ENCODE peak calls at places on chromosomes 5 and 9, in four cellular contexts. W, V, L and N are unnamed samples.

GRCh38 chr9:17906841-17907779 is 328.2 kb downstream of the SH3GL2 start:
- DNase-seq in V (no peak), W (peak; percentile 50), L (no peak), N (no peak)

GRCh38 chr5:3833566-3833965 is 237.9 kb downstream of the IRX1 start:
- DNase-seq in V (no peak), L (no peak), W (no peak), N (no peak)

GRCh38 chr5:62341783-62342475 is 35.9 kb downstream of the KIF2A start:
- DNase-seq in L (no peak), V (no peak), W (no peak), N (peak; percentile 21)

GRCh38 chr5:135156715-135157404 is 122.8 kb upstream of the PITX1 start:
- DNase-seq in V (no peak), W (no peak), L (no peak), N (no peak)

GRCh38 chr5:24167791-24168190 is 477.0 kb downstream of the CDH10 start:
- DNase-seq in V (no peak), W (no peak), L (no peak), N (no peak)

GRCh38 chr9:137971477-137972138 is 94.0 kb downstream of the CACNA1B start:
- DNase-seq in V (no peak), L (no peak), W (no peak), N (no peak)

GRCh38 chr9:108983885-108984284 is 29.4 kb downstream of the CTNNAL1 start:
- DNase-seq in W (no peak), L (no peak), V (no peak), N (no peak)

GRCh38 chr5:150057996-150058395 is 28.4 kb downstream of the CSF1R start:
- DNase-seq in L (no peak), W (no peak), V (no peak), N (no peak)

GRCh38 chr5:167934561-167934971 is 356.9 kb upstream of the WWC1 start:
- DNase-seq in V (no peak), L (peak; percentile 40), W (peak; percentile 83), N (no peak)

GRCh38 chr5:160133071-160133917 is 14.0 kb upstream of the PWWP2A start:
- DNase-seq in L (peak; percentile 31), V (no peak), W (no peak), N (peak; percentile 21)

GRCh38 chr9:100294806-100295205 is 57.9 kb downstream of the TEX10 start:
- DNase-seq in V (no peak), W (no peak), L (no peak), N (peak; percentile 46)

GRCh38 chr9:16029796-16030363 is 477.0 kb downstream of the CCDC171 start:
- DNase-seq in L (no peak), V (no peak), W (no peak), N (no peak)

GRCh38 chr5:179254638-179255271 is 90.5 kb downstream of the ADAMTS2 start:
- DNase-seq in W (no peak), L (no peak), V (no peak), N (no peak)

GRCh38 chr5:175860531-175861045 is 10.8 kb upstream of the CPLX2 start:
- DNase-seq in W (peak; percentile 6), L (no peak), V (peak; percentile 53), N (no peak)

GRCh38 chr5:174724484-174725260 is at the start of gene MSX2:
- DNase-seq in W (peak; percentile 91), L (peak; percentile 88), V (peak; percentile 88), N (peak; percentile 95)

GRCh38 chr5:174727794-174728662 is 3.6 kb downstream of the MSX2 start:
- DNase-seq in V (no peak), L (no peak), W (no peak), N (no peak)

GRCh38 chr5:174726916-174727793 is 2.8 kb downstream of the MSX2 start:
- DNase-seq in V (no peak), L (no peak), W (no peak), N (no peak)

GRCh38 chr5:174725261-174725990 is 1.0 kb downstream of the MSX2 start:
- DNase-seq in V (no peak), L (no peak), W (no peak), N (no peak)

DNA sequence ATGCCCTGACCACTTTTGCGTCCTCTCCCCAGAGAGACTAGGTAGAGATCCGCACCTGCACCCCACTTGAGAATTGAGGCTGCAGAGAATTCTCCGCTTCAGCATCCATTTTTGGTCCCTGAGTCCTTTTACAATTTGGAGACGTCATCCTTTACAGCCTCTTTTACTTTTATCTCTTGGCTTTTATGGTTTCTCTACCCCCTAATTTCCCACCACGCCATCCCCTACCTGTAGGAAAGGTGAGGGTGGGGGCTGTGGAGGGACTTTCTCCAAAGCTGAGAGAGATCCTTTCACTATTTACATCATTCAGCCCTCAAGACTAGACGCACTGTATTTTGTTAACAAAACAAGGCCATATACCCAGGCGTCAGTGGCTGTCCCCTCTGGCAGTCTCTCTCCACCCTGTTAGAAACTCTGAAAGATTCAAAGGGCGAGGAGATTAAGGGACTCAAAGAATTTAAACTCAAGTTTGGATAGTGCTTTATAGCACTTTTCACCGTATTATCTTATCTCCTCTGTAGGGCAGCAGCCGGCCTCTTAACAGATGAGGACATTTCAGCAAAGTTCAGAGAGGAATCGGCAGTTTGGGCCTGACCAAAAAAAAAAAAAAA is 1.7 kb downstream of the MSX2 start:
- DNase-seq in V (no peak), W (no peak), L (no peak), N (no peak)
- H3K4me3 ChIP-seq in V (no peak overlapping the region), W (no peak overlapping the region), L (peak overlapping the region; percentile 73), N (no peak overlapping the region)

GRCh38 chr5:102750435-102750834 is 4.7 kb upstream of the PAM start:
- DNase-seq in L (no peak), W (no peak), V (no peak), N (no peak)
- H3K9me3 ChIP-seq in L (no peaks in the 10 kb centered on the region), W (no peaks in the 10 kb centered on the region), V (no peaks in the 10 kb centered on the region), N (no peaks in the 10 kb centered on the region)

DNA sequence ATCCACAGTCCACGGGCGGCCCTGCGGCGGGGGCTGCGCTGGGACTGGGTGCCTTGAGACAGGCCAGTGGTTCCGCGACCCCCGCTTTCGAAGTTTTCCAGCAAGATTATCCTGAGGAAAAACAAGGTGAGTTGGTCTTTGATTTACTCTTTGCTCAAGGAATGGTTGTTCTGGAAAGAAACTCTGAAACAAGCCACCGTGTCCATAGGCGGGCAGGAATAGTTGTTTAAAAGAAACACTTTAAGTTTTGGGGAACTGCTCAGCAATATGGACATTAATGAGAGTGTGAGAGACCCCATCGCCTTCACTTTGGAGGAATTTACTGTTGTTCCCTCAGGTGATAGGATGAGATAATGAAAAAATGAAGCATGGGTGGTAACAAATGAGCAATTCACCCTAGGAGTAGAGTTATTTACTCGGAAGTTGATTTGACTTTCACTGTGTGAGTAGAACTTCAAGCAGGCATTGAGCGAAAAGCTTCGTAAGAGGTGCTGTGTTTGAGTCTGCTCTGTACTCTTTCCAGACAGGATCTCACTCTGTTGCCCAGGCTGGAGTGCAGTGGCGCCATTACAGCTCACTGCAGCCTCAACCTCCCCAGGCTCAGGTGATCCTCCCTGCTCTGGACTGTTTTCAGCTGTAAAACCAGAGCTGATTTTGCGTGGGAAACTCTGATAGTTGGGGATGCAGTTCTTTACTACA is 1.1 kb downstream of the DMRTA1 start:
- DNase-seq in V (peak; percentile 23), W (no peak), L (no peak), N (peak; percentile 19)
- TF ChIP-seq CTCF in V (peak; percentile 16), W (no peak), L (no peak), N (no peak)

GRCh38 chr9:125752070-125752628 is 5.0 kb downstream of the PBX3 start:
- DNase-seq in L (no peak), W (no peak), V (no peak), N (no peak)

GRCh38 chr9:125749287-125749935 is 2.2 kb downstream of the PBX3 start:
- DNase-seq in V (no peak), L (no peak), W (no peak), N (no peak)

GRCh38 chr9:125750656-125751035 is 3.5 kb downstream of the PBX3 start:
- DNase-seq in W (no peak), L (no peak), V (no peak), N (no peak)

GRCh38 chr9:125748511-125749099 is 1.4 kb downstream of the PBX3 start:
- DNase-seq in W (no peak), V (no peak), L (no peak), N (no peak)

GRCh38 chr9:125749951-125750655 is 2.9 kb downstream of the PBX3 start:
- DNase-seq in L (peak; percentile 66), W (no peak), V (no peak), N (no peak)
- H3K4me3 ChIP-seq in L (peak overlapping the region; percentile 96), W (peak overlapping the region; percentile 80), V (no peak overlapping the region), N (no peak overlapping the region)

DNA sequence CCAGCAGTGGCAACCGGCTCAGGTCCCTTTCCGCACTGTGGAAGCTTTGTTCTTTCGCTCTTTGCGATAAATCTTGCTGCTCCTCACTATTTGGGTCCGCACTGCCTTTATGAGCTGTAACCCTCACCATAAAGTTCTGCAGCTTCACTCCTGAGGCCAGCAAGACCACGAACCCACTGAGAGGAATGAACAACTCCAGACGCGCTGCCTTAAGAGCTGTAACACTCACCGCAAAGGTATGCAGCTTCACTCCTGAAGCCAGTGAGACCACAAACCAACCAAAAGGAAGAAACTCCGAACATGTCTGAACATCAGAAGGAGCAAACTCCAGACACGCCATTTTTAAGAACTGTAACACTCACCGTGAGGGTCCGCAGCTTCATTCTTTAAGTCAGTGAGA is 103.5 kb downstream of the GLIS3 start:
- DNase-seq in V (no peak), L (no peak), W (no peak), N (no peak)
- H3K9me3 ChIP-seq in V (peaks cover 48% of the 10 kb centered on the region), L (peaks cover 2% of the 10 kb centered on the region), W (peaks cover 40% of the 10 kb centered on the region), N (no peaks in the 10 kb centered on the region)

DNA sequence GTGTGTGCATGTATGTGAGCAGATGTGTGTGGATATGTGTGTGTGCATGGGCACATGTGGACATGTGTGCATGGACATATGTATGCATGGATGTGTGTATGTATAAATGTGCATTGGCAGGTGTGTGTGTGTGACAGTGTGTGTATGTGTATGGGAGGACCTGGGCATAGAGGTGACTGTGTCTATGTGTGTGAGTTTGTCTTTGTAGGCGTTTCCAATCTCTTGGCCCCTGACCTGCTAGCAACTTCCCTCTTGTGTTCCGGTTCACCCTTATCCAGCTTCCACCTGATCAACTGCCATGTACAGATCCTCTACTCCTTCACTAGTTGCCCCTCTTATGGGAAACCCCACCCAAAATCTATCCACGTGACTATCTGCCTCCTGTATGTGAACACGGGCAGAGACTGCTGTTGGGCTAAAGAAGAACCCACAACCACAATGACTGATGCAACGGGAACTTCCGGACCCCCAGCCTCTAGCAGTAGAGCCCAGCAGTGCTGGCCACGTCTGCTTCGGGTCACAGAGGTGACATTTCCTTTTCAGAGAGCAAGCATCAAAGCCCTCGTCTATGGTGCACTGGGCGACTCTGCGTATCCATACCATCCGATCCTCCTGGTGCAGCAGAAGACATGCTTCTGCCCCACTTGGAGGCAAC is 24.9 kb upstream of the GADD45G start:
- DNase-seq in V (no peak), W (no peak), L (no peak), N (no peak)
- TF ChIP-seq CTCF in V (no peak), W (no peak), L (no peak), N (no peak)